ENCODE peak calls at places on chromosomes 13 and 19, in six cellular contexts. Z is ureter; U is stimulated activated CD8-positive, alpha-beta memory T cell treated with anti-CD3 and anti-CD28 coated beads, Interleukin-12 subunit alpha, Interleukin-12 subunit beta, amount 100 ng/mL, for 4 hours; O is NCI-H748 treated with DMSO at 0.1 percent for 48 hours; H is AG09319; T is GM20000. K is an unnamed sample.
A peak's percentile ranks its signal among the peaks of the same experiment; 100 is the strongest.

GRCh38 chr19:20367811-20368294 is 197.7 kb downstream of the ZNF737 start:
- DNase-seq in T (no peak), U (no peak), O (peak; percentile 56), Z (no peak), H (no peak), K (no peak)

GRCh38 chr19:7494416-7495098 is 5.7 kb upstream of the PEX11G start:
- DNase-seq in O (no peak), T (no peak), U (no peak), Z (peak; percentile 75), H (no peak), K (peak; percentile 40)

GRCh38 chr19:12034196-12034595 is 1.3 kb downstream of the ZNF433 start:
- DNase-seq in O (no peak), U (no peak), Z (no peak), H (no peak), T (no peak), K (no peak)

GRCh38 chr13:73985789-73986188 is 148.4 kb downstream of the KLF12 start:
- DNase-seq in Z (no peak), T (no peak), H (no peak), U (no peak), O (no peak), K (no peak)

GRCh38 chr19:6359517-6359916 is 1.8 kb upstream of the CLPP start:
- DNase-seq in U (no peak), H (no peak), Z (no peak), T (no peak), O (no peak), K (no peak)

GRCh38 chr19:1295169-1296012 is 9.7 kb downstream of the EFNA2 start:
- DNase-seq in H (no peak), Z (no peak), U (no peak), O (no peak), T (peak; percentile 84), K (no peak)

GRCh38 chr19:54179921-54180452 is 7.0 kb upstream of the TMC4 start:
- DNase-seq in U (no peak), H (no peak), Z (no peak), O (peak; percentile 98), T (peak; percentile 35), K (peak; percentile 28)

GRCh38 chr19:3670258-3670795 is 29.9 kb downstream of the PIP5K1C start:
- DNase-seq in Z (peak; percentile 88), O (no peak), T (no peak), U (no peak), H (peak; percentile 84), K (no peak)

GRCh38 chr19:41699231-41699967 is 9.0 kb upstream of the CEACAM5 start:
- DNase-seq in T (no peak), O (no peak), U (no peak), Z (peak; percentile 29), H (no peak), K (no peak)

GRCh38 chr13:113329656-113330312 is 32.7 kb downstream of the LAMP1 start:
- DNase-seq in Z (no peak), H (no peak), U (no peak), T (no peak), O (no peak), K (no peak)

GRCh38 chr13:35716644-35717170 is 240.2 kb upstream of the MAB21L1 start:
- DNase-seq in O (no peak), U (no peak), Z (no peak), T (no peak), H (no peak), K (no peak)

GRCh38 chr13:28329395-28330158 is 165.4 kb downstream of the FLT1 start:
- DNase-seq in H (peak; percentile 89), O (no peak), T (no peak), Z (no peak), U (no peak), K (no peak)

GRCh38 chr19:40612831-40613668 is 11.9 kb downstream of the LTBP4 start:
- DNase-seq in Z (no peak), O (no peak), H (no peak), T (peak; percentile 88), U (peak; percentile 58), K (no peak)

GRCh38 chr19:11050323-11051114 is 38.7 kb upstream of the LDLR start:
- DNase-seq in O (no peak), U (no peak), Z (no peak), H (no peak), T (no peak), K (no peak)

GRCh38 chr19:39380521-39381502 is 10.1 kb downstream of the PAF1 start:
- DNase-seq in H (no peak), T (no peak), U (no peak), O (no peak), Z (no peak), K (no peak)

GRCh38 chr19:11286312-11286974 is 9.5 kb upstream of the TSPAN16 start:
- DNase-seq in H (peak; percentile 11), O (no peak), U (no peak), Z (no peak), T (no peak), K (peak; percentile 27)

K was measured in myocyte.